ENCODE peak calls at places on chromosomes 4 and X, in eight cellular contexts. Z is H9, S is H1, I is GM23248, T is Karpas-422, N is GM12878, V is endodermal cell, M is astrocyte. X is an unnamed sample.

GRCh38 chrX:2928583-2929434 is at the start of gene ARSD:
- DNase-seq in Z (peak; percentile 97), S (peak; percentile 73), I (peak; percentile 87), T (no peak), N (no peak), V (peak; percentile 98), M (peak; percentile 92), X (peak; percentile 96)

GRCh38 chr4:15149234-15149841 is 147.1 kb downstream of the CPEB2 start:
- DNase-seq in Z (no peak), S (no peak), I (peak; percentile 65), T (no peak), N (peak; percentile 33), V (no peak), M (peak; percentile 35), X (no peak)

GRCh38 chr4:78079701-78080430 is 22.7 kb downstream of the FRAS1 start:
- DNase-seq in Z (no peak), S (no peak), I (no peak), T (no peak), N (no peak), V (no peak), M (no peak), X (no peak)

GRCh38 chr4:138946306-138946705 is 69.3 kb upstream of the NOCT start:
- DNase-seq in Z (no peak), S (no peak), I (no peak), T (no peak), N (no peak), V (no peak), M (no peak), X (no peak)

GRCh38 chrX:9337056-9337455 is 127.8 kb upstream of the TBL1X start:
- DNase-seq in Z (no peak), S (no peak), I (peak; percentile 76), T (no peak), N (no peak), V (no peak), M (peak; percentile 59), X (no peak)

GRCh38 chr4:112425823-112426222 is 90.2 kb downstream of the NEUROG2 start:
- DNase-seq in Z (no peak), S (no peak), I (no peak), T (no peak), N (no peak), V (no peak), M (no peak), X (no peak)

GRCh38 chr4:140249351-140249750 is 95.4 kb upstream of the MAML3 start:
- DNase-seq in Z (no peak), S (no peak), I (peak; percentile 21), T (peak; percentile 60), N (no peak), V (no peak), M (peak; percentile 32), X (no peak)

GRCh38 chr4:25890653-25891485 is 23.2 kb upstream of the SMIM20 start:
- DNase-seq in Z (peak; percentile 50), S (no peak), I (no peak), T (no peak), N (no peak), V (peak; percentile 79), M (no peak), X (no peak)

GRCh38 chr4:20603671-20604313 is 96.5 kb upstream of the PACRGL start:
- DNase-seq in Z (no peak), S (no peak), I (peak; percentile 73), T (no peak), N (no peak), V (no peak), M (peak; percentile 67), X (no peak)

GRCh38 chrX:39592776-39593175 is 505.0 kb downstream of the BCOR start:
- DNase-seq in Z (no peak), S (no peak), I (peak; percentile 56), T (no peak), N (no peak), V (no peak), M (peak; percentile 32), X (no peak)

GRCh38 chrX:38262715-38263620 is 42.3 kb upstream of the SRPX start:
- DNase-seq in Z (no peak), S (no peak), I (peak; percentile 1), T (no peak), N (no peak), V (no peak), M (peak; percentile 46), X (no peak)

GRCh38 chr4:126906466-126906865 is 726.3 kb upstream of the INTU start:
- DNase-seq in Z (peak; percentile 70), S (peak; percentile 13), I (no peak), T (no peak), N (no peak), V (peak; percentile 75), M (no peak), X (no peak)

GRCh38 chr4:112002301-112002700 is 143.0 kb upstream of the FAM241A start:
- DNase-seq in Z (no peak), S (no peak), I (peak; percentile 27), T (no peak), N (no peak), V (peak; percentile 53), M (no peak), X (no peak)

GRCh38 chr4:28557755-28558154 is 1697.1 kb downstream of the STIM2 start:
- DNase-seq in Z (no peak), S (no peak), I (peak; percentile 84), T (no peak), N (no peak), V (no peak), M (no peak), X (no peak)

GRCh38 chr4:76494243-76494642 is 59.2 kb downstream of the SHROOM3 start:
- DNase-seq in Z (no peak), S (no peak), I (no peak), T (no peak), N (no peak), V (no peak), M (no peak), X (no peak)

GRCh38 chr4:3421470-3421869 is 20.3 kb upstream of the HGFAC start:
- DNase-seq in Z (no peak), S (no peak), I (no peak), T (no peak), N (no peak), V (peak; percentile 71), M (no peak), X (no peak)

GRCh38 chr4:128847074-128847724 is 37.7 kb downstream of the JADE1 start:
- DNase-seq in Z (no peak), S (no peak), I (peak; percentile 24), T (no peak), N (no peak), V (peak; percentile 35), M (no peak), X (no peak)

GRCh38 chrX:55593756-55594257 is 29.4 kb upstream of the FOXR2 start:
- DNase-seq in Z (no peak), S (no peak), I (no peak), T (no peak), N (no peak), V (no peak), M (no peak), X (no peak)

GRCh38 chr4:176150283-176150682 is 45.1 kb downstream of the SPATA4 start:
- DNase-seq in Z (no peak), S (no peak), I (peak; percentile 59), T (peak; percentile 44), N (no peak), V (no peak), M (peak; percentile 17), X (no peak)

GRCh38 chrX:6203462-6204215 is 25.0 kb downstream of the NLGN4X start:
- DNase-seq in Z (no peak), S (no peak), I (no peak), T (no peak), N (no peak), V (no peak), M (no peak), X (no peak)

DNA sequence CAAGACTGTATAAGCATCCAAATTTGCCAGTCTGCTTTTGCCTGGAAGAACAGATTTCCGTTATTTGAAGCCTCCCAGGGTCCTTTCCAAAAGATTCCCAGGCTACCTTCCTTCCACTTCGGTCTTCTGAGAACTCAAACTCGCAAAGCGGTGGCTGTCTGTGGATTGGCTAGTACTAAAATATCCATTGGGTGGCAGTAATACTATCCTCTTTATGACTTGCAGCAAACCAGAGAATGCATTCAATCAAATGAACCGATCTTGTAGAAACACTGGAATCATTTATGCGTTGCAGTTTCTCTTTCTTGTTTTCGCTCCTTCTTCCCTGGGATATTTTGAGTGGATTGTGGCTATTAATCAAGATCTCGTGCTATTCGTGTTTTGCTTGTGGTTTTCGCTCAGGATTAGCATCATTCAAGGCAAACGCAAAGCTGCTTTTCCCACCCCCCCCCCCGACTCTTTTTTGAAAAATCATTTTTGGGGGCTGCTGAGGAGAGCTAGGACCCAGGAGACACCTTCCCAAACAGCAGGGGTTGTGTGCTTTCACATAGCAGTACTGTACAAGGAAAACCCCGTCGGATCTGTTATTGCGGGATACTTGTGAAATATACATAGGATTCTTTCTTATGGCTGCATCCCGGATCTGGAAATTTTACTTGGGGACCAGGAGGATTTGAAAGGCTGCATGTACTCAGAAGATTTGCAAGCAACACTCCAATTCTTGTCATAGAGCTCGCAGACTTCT is at the start of gene IL1RAPL1:
- DNase-seq in Z (no peak), S (no peak), I (peak; percentile 38), T (no peak), N (no peak), V (peak; percentile 60), M (peak; percentile 78), X (no peak)
- H3K9ac ChIP-seq in Z (peak within 1 kb of the TSS; percentile 31), S (no peak within 1 kb of the TSS), I (no peak within 1 kb of the TSS), T (no peak within 1 kb of the TSS), N (no peak within 1 kb of the TSS), V (no peak within 1 kb of the TSS), M (peak within 1 kb of the TSS; percentile 70), X (no peak within 1 kb of the TSS)

GRCh38 chrX:139204576-139204902 is 326.0 kb upstream of the F9 start:
- DNase-seq in Z (no peak), S (no peak), I (no peak), T (no peak), N (no peak), V (no peak), M (no peak), X (no peak)
- H3K9ac ChIP-seq in Z (no peak overlapping the region), S (no peak overlapping the region), I (peak overlapping the region; percentile 73), T (no peak overlapping the region), N (no peak overlapping the region), V (peak overlapping the region; percentile 55), M (peak overlapping the region; percentile 48), X (no peak overlapping the region)

DNA sequence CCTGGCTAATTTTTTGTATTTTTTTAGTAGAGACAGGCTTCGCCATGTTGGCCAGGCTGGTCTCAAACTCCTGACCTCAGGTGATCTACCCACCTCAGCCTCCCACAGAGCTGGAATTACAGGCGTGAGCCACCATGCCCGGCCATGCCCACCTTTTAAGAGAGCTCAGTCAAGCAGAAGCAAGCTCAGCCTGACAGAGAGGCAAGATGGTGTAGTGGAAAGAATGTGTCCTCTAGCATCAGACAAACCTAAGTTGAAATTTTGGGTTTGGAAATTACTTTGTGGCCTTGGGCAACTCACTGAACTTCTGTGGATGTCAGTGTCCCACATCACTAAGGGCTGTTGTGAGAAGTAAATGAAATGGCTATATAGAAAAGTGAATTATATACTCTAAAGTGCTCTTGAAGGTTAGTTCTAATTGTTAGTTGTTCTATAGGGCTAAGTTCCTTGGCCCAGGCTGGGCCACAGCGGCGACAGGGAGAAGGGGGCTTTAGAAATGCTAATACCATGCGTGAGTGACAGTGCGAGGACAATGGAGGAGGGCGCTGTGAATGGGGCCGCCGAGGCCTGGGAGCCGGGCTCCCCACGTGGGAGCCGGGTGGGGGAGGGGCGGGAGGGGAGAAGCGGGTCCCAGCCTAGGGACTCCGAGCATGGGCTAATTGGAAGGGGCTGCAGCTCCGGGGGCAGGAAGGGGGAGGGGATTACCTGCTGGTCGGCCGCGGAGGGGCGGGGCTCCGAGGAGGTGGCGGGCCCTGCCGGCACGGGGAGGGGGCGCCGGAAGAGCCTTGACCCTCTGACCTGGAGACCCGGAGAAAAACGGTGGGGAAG is 15.6 kb downstream of the PJA1 start:
- DNase-seq in Z (peak; percentile 92), S (no peak), I (no peak), T (no peak), N (no peak), V (peak; percentile 93), M (no peak), X (peak; percentile 7)
- H3K9ac ChIP-seq in Z (no peak overlapping the region), S (no peak overlapping the region), I (no peak overlapping the region), T (no peak overlapping the region), N (no peak overlapping the region), V (peak overlapping the region; percentile 16), M (no peak overlapping the region), X (no peak overlapping the region)

GRCh38 chr4:159925770-159926169 is 822.9 kb downstream of the RAPGEF2 start:
- DNase-seq in Z (no peak), S (no peak), I (no peak), T (no peak), N (no peak), V (no peak), M (no peak), X (no peak)
- H3K9ac ChIP-seq in Z (no peak overlapping the region), S (no peak overlapping the region), I (no peak overlapping the region), T (no peak overlapping the region), N (no peak overlapping the region), V (no peak overlapping the region), M (no peak overlapping the region), X (no peak overlapping the region)

X was measured in colonic mucosa.